ENCODE peak calls at places on chromosomes 6 and 20, in ten cellular contexts. S is left ventricle myocardium superior, J is ureter, E is left lung, U is AG10803, A is NCI-H1092 treated with DMSO at 0.1 percent for 48 hours, P is germinal center, M is kidney, W is NCI-H345, Q is endothelial cell. N is an unnamed sample.

GRCh38 chr6:5657684-5658429 is 348.9 kb downstream of the NRN1 start:
- DNase-seq in S (no peak), J (no peak), E (no peak), U (peak; percentile 54), A (no peak), P (no peak), M (no peak), W (no peak), Q (no peak), N (peak; percentile 64)

GRCh38 chr20:49742948-49743347 is 29.3 kb upstream of the B4GALT5 start:
- DNase-seq in S (no peak), J (no peak), E (no peak), U (no peak), A (no peak), P (no peak), M (no peak), W (no peak), Q (no peak), N (no peak)

GRCh38 chr6:1901556-1901955 is 291.8 kb downstream of the FOXC1 start:
- DNase-seq in S (no peak), J (no peak), E (no peak), U (peak; percentile 11), A (no peak), P (no peak), M (no peak), W (no peak), Q (no peak), N (no peak)

GRCh38 chr6:117025310-117025709 is 148.3 kb downstream of the RFX6 start:
- DNase-seq in S (no peak), J (no peak), E (no peak), U (no peak), A (no peak), P (no peak), M (no peak), W (no peak), Q (no peak), N (no peak)

GRCh38 chr6:144052488-144052887 is 42.9 kb downstream of the SF3B5 start:
- DNase-seq in S (no peak), J (no peak), E (no peak), U (no peak), A (no peak), P (no peak), M (no peak), W (no peak), Q (no peak), N (no peak)

GRCh38 chr6:106118835-106119443 is 32.8 kb downstream of the PRDM1 start:
- DNase-seq in S (no peak), J (no peak), E (no peak), U (no peak), A (no peak), P (no peak), M (no peak), W (no peak), Q (no peak), N (no peak)

GRCh38 chr6:163490826-163491577 is 76.5 kb downstream of the QKI start:
- DNase-seq in S (peak; percentile 67), J (peak; percentile 83), E (no peak), U (peak; percentile 50), A (no peak), P (no peak), M (peak; percentile 78), W (no peak), Q (no peak), N (no peak)

GRCh38 chr20:58600756-58601155 is 50.3 kb upstream of the STX16 start:
- DNase-seq in S (no peak), J (no peak), E (no peak), U (no peak), A (no peak), P (no peak), M (no peak), W (no peak), Q (no peak), N (no peak)

GRCh38 chr6:16129623-16130243 is 847 bp downstream of the MYLIP start:
- DNase-seq in S (peak; percentile 54), J (no peak), E (peak; percentile 43), U (no peak), A (no peak), P (no peak), M (peak; percentile 85), W (peak; percentile 13), Q (peak; percentile 11), N (no peak)

GRCh38 chr6:166310634-166311033 is 2.4 kb upstream of the PRR18 start:
- DNase-seq in S (no peak), J (no peak), E (no peak), U (no peak), A (no peak), P (no peak), M (no peak), W (no peak), Q (no peak), N (no peak)

GRCh38 chr20:53165452-53165851 is 193.3 kb downstream of the TSHZ2 start:
- DNase-seq in S (no peak), J (no peak), E (no peak), U (no peak), A (no peak), P (no peak), M (no peak), W (no peak), Q (no peak), N (no peak)

GRCh38 chr20:63626424-63627128 is at the start of gene GMEB2:
- DNase-seq in S (peak; percentile 89), J (peak; percentile 72), E (peak; percentile 69), U (peak; percentile 67), A (peak; percentile 88), P (peak; percentile 79), M (peak; percentile 92), W (peak; percentile 91), Q (peak; percentile 68), N (no peak)

GRCh38 chr20:62231292-62231691 is 7.0 kb upstream of the OSBPL2 start:
- DNase-seq in S (no peak), J (no peak), E (no peak), U (no peak), A (no peak), P (no peak), M (no peak), W (no peak), Q (no peak), N (no peak)

GRCh38 chr20:32829291-32830005 is 9.7 kb downstream of the MAPRE1 start:
- DNase-seq in S (no peak), J (no peak), E (no peak), U (peak; percentile 61), A (no peak), P (no peak), M (no peak), W (no peak), Q (no peak), N (no peak)

GRCh38 chr20:33160681-33161080 is 7.3 kb upstream of the BPIFA2 start:
- DNase-seq in S (no peak), J (no peak), E (no peak), U (no peak), A (no peak), P (no peak), M (no peak), W (no peak), Q (no peak), N (no peak)

GRCh38 chr20:50320005-50320909 is 129.6 kb downstream of the CEBPB start:
- DNase-seq in S (no peak), J (no peak), E (no peak), U (no peak), A (no peak), P (no peak), M (no peak), W (no peak), Q (no peak), N (no peak)

GRCh38 chr20:18857640-18858039 is 44.1 kb downstream of the SCP2D1 start:
- DNase-seq in S (no peak), J (no peak), E (no peak), U (peak; percentile 28), A (no peak), P (no peak), M (no peak), W (no peak), Q (no peak), N (no peak)

GRCh38 chr20:58150772-58151171 is 77.7 kb downstream of the ANKRD60 start:
- DNase-seq in S (no peak), J (no peak), E (no peak), U (no peak), A (peak; percentile 20), P (peak; percentile 27), M (peak; percentile 72), W (peak; percentile 14), Q (peak; percentile 26), N (no peak)

GRCh38 chr6:11876934-11877433 is 98.4 kb upstream of the ADTRP start:
- DNase-seq in S (no peak), J (no peak), E (no peak), U (no peak), A (no peak), P (peak; percentile 5), M (no peak), W (no peak), Q (no peak), N (no peak)

GRCh38 chr6:36908758-36909157 is 23.0 kb downstream of the C6orf89 start:
- DNase-seq in S (no peak), J (no peak), E (no peak), U (no peak), A (peak; percentile 20), P (no peak), M (no peak), W (no peak), Q (no peak), N (no peak)

GRCh38 chr6:132199343-132199742 is 201.9 kb downstream of the MOXD1 start:
- DNase-seq in S (no peak), J (no peak), E (no peak), U (peak; percentile 64), A (no peak), P (no peak), M (no peak), W (no peak), Q (no peak), N (peak; percentile 53)

GRCh38 chr6:135129139-135129867 is 51.8 kb upstream of the MYB start:
- DNase-seq in S (no peak), J (no peak), E (no peak), U (no peak), A (no peak), P (no peak), M (no peak), W (no peak), Q (no peak), N (no peak)

GRCh38 chr6:117200067-117200466 is 65.3 kb upstream of the VGLL2 start:
- DNase-seq in S (peak; percentile 63), J (no peak), E (no peak), U (no peak), A (no peak), P (no peak), M (no peak), W (no peak), Q (no peak), N (no peak)

GRCh38 chr6:150377211-150377781 is 8.5 kb downstream of the IYD start:
- DNase-seq in S (peak; percentile 37), J (no peak), E (peak; percentile 70), U (peak; percentile 29), A (no peak), P (no peak), M (peak; percentile 86), W (no peak), Q (no peak), N (no peak)

GRCh38 chr6:152087096-152087495 is 279.6 kb downstream of the ESR1 start:
- DNase-seq in S (no peak), J (no peak), E (no peak), U (peak; percentile 52), A (no peak), P (no peak), M (no peak), W (no peak), Q (no peak), N (no peak)

GRCh38 chr20:58447733-58448391 is 58.8 kb downstream of the VAPB start:
- DNase-seq in S (no peak), J (no peak), E (no peak), U (peak; percentile 48), A (no peak), P (peak; percentile 53), M (no peak), W (peak; percentile 32), Q (peak; percentile 70), N (no peak)

GRCh38 chr20:910840-911770 is 5.0 kb downstream of the ANGPT4 start:
- DNase-seq in S (no peak), J (no peak), E (no peak), U (peak; percentile 61), A (no peak), P (no peak), M (no peak), W (no peak), Q (no peak), N (no peak)

GRCh38 chr20:38676576-38676975 is 47.7 kb upstream of the SLC32A1 start:
- DNase-seq in S (no peak), J (no peak), E (no peak), U (no peak), A (no peak), P (no peak), M (no peak), W (no peak), Q (no peak), N (no peak)

N was measured in AG09309.